ENCODE peak calls at places on chromosomes 7 and 10, in ten cellular contexts. C is ovary, O is K562, E is transverse colon, F is stomach, Q is GM12878, M is H1, G is sigmoid colon, R is tibial nerve, H is SK-N-SH. S is an unnamed sample. For H3K36me3, the result is how much of the 10 kb centered on the place peaks cover.

GRCh38 chr7:46080595-46081159 is 159.6 kb upstream of the IGFBP3 start:
- DNase-seq in O (no peak), Q (no peak), H (no peak), E (no peak), G (no peak), M (no peak), F (no peak), C (no peak), R (no peak), S (no peak)

GRCh38 chr7:33854951-33855350 is 50.4 kb upstream of the BMPER start:
- DNase-seq in O (no peak), M (no peak), C (no peak), G (no peak), E (no peak), Q (no peak), R (no peak), F (no peak), H (no peak), S (no peak)

GRCh38 chr10:93514496-93514895 is 18.1 kb downstream of the CEP55 start:
- DNase-seq in F (no peak), R (no peak), O (no peak), G (no peak), H (no peak), M (no peak), C (no peak), Q (no peak), E (no peak), S (no peak)

GRCh38 chr10:33010132-33011037 is 52.4 kb upstream of the ITGB1 start:
- DNase-seq in F (no peak), H (peak), Q (no peak), C (no peak), R (no peak), M (no peak), G (no peak), O (no peak), E (no peak), S (no peak)

GRCh38 chr7:148260605-148261004 is 330.0 kb upstream of the C7orf33 start:
- DNase-seq in R (no peak), E (peak), C (peak), M (no peak), H (no peak), F (no peak), O (no peak), Q (no peak), G (peak), S (no peak)

GRCh38 chr7:102407910-102408309 is 11.7 kb downstream of the PRKRIP1 start:
- DNase-seq in H (no peak), R (no peak), C (no peak), O (no peak), Q (no peak), M (no peak), E (no peak), F (no peak), G (no peak), S (no peak)

GRCh38 chr10:68647928-68648327 is 73.1 kb upstream of the CCAR1 start:
- DNase-seq in G (no peak), M (no peak), R (no peak), C (no peak), F (no peak), E (no peak), H (no peak), Q (no peak), O (no peak), S (no peak)

GRCh38 chr10:11551915-11552602 is 59.4 kb downstream of the USP6NL start:
- DNase-seq in O (peak), H (no peak), F (no peak), R (no peak), Q (no peak), E (no peak), M (no peak), C (no peak), G (no peak), S (no peak)

GRCh38 chr7:144437370-144438191 is 34.1 kb upstream of the NOBOX start:
- DNase-seq in E (peak), C (peak), O (peak), H (peak), R (peak), M (peak), F (peak), G (no peak), Q (peak), S (peak)

GRCh38 chr10:125016123-125016522 is 74.2 kb downstream of the ZRANB1 start:
- DNase-seq in F (no peak), H (peak), C (no peak), Q (no peak), G (peak), M (no peak), E (no peak), O (no peak), R (no peak), S (no peak)

GRCh38 chr10:125016611-125017202 is 74.8 kb downstream of the ZRANB1 start:
- DNase-seq in G (peak), C (peak), M (no peak), F (no peak), Q (no peak), E (no peak), O (no peak), H (no peak), R (peak), S (no peak)

GRCh38 chr10:125014086-125014830 is 72.3 kb downstream of the ZRANB1 start:
- DNase-seq in R (no peak), G (peak), M (no peak), H (no peak), Q (no peak), O (no peak), F (peak), C (no peak), E (no peak), S (no peak)

GRCh38 chr10:125013529-125013872 is 71.6 kb downstream of the ZRANB1 start:
- DNase-seq in R (no peak), O (no peak), Q (no peak), F (no peak), M (no peak), E (no peak), C (no peak), G (peak), H (no peak), S (no peak)

GRCh38 chr10:125014984-125015944 is 73.3 kb downstream of the ZRANB1 start:
- DNase-seq in G (peak), M (no peak), O (no peak), F (no peak), E (no peak), R (no peak), C (no peak), Q (no peak), H (peak), S (no peak)
- TF ChIP-seq EP300 in G (no peak), M (no peak), O (no peak), F (no peak), E (no peak), R (no peak), C (no peak), Q (no peak), H (peak), S (no peak)

DNA sequence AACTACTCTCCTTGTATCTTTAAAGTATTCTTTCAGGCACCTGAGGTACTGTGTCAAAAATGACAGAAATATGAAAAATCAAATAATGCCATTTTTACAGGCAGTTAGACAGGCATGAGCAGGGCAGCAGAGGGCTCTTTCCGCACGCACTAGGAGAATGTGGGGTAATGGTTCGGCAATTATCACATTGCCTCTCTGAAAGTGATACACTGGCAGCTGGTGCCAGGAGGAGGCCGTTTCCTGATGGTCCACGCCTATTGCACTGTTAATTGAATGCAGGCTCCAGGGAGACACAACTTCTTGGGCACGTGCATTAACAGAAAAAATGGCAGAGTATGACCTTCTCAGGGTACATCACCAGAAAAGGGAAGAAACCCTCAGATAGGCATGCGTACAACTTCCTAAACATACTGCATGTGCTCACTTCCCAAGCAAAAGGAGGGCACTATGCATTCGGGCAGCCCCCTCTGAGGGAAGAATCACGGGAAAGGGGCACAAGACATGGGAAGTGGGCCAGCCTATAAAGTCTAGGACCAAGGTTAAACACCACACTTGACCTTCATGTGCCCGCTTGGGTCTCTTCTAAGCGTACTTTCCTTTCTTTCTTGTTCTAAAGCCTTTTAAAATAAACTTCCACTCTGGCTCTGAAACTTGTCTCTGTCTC is 161.7 kb downstream of the TNS3 start:
- DNase-seq in H (no peak), F (no peak), G (no peak), E (no peak), M (no peak), C (no peak), O (no peak), R (no peak), Q (no peak), S (peak)
- H3K36me3 ChIP-seq in H (half or more), F (half or more), G (under half), E (under half), M (under half), C (under half), O (under half), R (under half), Q (under half), S (under half)

DNA sequence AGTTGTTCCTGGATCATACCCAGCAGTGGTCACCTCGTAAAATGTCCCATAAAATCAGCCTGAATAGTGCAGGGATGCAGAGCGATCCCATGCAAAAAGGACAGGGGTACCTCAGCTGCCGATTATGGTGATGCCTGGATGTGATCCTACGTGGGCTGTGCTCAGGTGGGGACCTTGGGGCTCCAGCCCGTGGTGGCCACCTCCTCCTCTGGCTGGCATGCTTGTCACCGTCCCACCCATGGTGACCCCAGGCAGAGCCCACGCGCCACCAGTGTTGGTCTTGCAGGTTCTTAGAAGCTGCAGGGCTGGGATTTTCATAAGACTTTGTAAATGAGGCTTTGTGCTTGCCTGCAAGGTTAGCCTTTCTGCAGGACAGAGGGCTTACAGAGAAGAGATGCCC is 97.2 kb downstream of the GLRX3 start:
- DNase-seq in R (no peak), F (peak), H (no peak), C (no peak), G (peak), O (no peak), Q (no peak), E (no peak), M (no peak), S (no peak)
- TF ChIP-seq EP300 in R (no peak), F (no peak), H (no peak), C (no peak), G (no peak), O (no peak), Q (no peak), E (no peak), M (no peak), S (no peak)

GRCh38 chr7:138515001-138515528 is 55.0 kb downstream of the TRIM24 start:
- DNase-seq in E (no peak), C (no peak), G (no peak), Q (no peak), H (no peak), O (peak), F (no peak), M (no peak), R (no peak), S (no peak)

GRCh38 chr7:138514044-138514443 is 54.0 kb downstream of the TRIM24 start:
- DNase-seq in C (no peak), G (no peak), M (no peak), R (no peak), F (no peak), H (no peak), E (no peak), Q (no peak), O (no peak), S (no peak)

GRCh38 chr7:138513344-138513871 is 53.3 kb downstream of the TRIM24 start:
- DNase-seq in E (no peak), F (no peak), O (no peak), Q (no peak), H (no peak), G (no peak), R (no peak), M (no peak), C (no peak), S (no peak)

GRCh38 chr7:138512092-138512858 is 52.2 kb downstream of the TRIM24 start:
- DNase-seq in M (no peak), H (no peak), O (no peak), E (no peak), Q (no peak), C (no peak), G (no peak), R (no peak), F (no peak), S (no peak)

DNA sequence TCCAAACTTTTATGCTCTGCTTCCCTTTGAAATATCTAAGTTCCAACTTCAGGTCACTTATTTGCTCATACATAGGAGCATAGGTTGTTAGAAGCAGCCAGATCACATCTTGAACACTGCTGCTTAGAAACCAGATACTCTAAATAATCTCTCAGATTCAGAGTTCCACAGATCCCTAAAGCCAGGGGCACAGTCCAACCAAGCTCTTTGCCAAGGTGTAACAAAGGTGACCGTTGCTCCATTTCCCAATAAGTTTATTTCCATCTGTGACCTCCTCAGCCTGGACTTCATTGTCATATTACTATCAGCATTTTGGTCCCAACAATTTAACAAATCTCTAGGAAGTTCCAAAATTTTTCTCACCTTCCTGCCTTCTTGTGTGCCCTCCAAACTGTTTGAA is 52.8 kb downstream of the TRIM24 start:
- DNase-seq in C (no peak), F (no peak), M (no peak), H (no peak), R (no peak), G (no peak), E (no peak), Q (no peak), O (no peak), S (no peak)
- H3K36me3 ChIP-seq in C (under half), F (under half), M (half or more), H (under half), R (under half), G (under half), E (under half), Q (under half), O (half or more), S (under half)

GRCh38 chr10:130742936-130743675 is 568.4 kb downstream of the TCERG1L start:
- DNase-seq in M (peak), H (no peak), G (peak), F (peak), R (no peak), Q (no peak), O (no peak), C (no peak), E (no peak), S (peak)
- TF ChIP-seq EP300 in M (no peak), H (no peak), G (no peak), F (no peak), R (no peak), Q (no peak), O (no peak), C (no peak), E (no peak), S (no peak)

DNA sequence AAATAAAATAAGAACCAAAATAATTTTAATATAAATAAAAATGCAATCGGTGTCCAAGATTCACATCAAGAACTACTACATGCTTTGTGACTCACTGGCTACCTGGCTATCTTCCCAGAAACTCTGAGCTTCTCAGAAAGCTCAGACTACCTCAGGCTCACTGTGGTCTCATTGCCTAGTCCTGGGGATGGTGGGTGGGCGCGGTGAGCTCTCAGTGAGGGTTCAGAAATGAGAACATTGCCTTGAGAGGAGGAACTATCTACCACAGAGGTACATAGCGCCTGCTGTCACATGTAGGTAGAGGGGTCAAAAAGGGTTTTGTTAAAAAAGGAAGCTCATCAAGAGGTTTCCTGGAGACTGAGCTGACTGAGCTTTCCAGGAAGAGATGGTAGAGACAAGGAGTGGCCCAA is 108.0 kb downstream of the WDFY4 start:
- DNase-seq in E (no peak), M (no peak), F (no peak), Q (no peak), G (no peak), R (no peak), C (no peak), O (no peak), H (no peak), S (no peak)
- H3K36me3 ChIP-seq in E (under half), M (under half), F (under half), Q (under half), G (under half), R (under half), C (under half), O (under half), H (under half), S (under half)

GRCh38 chr7:129572205-129572604 is 39.3 kb upstream of the NRF1 start:
- DNase-seq in Q (no peak), O (no peak), R (no peak), G (no peak), M (no peak), C (no peak), H (no peak), E (no peak), F (no peak), S (no peak)
- TF ChIP-seq EP300 in Q (no peak), O (no peak), R (no peak), G (no peak), M (no peak), C (no peak), H (no peak), E (no peak), F (no peak), S (no peak)

GRCh38 chr10:3081383-3081981 is 14.1 kb downstream of the PFKP start:
- DNase-seq in M (no peak), G (peak), R (no peak), F (no peak), E (no peak), H (no peak), Q (no peak), O (no peak), C (no peak), S (no peak)

GRCh38 chr10:3082290-3082689 is 14.9 kb downstream of the PFKP start:
- DNase-seq in O (no peak), M (no peak), R (no peak), E (no peak), G (peak), C (no peak), Q (no peak), H (no peak), F (no peak), S (peak)

GRCh38 chr10:3077940-3078630 is 10.7 kb downstream of the PFKP start:
- DNase-seq in R (no peak), Q (no peak), G (peak), E (peak), C (no peak), H (no peak), M (no peak), O (no peak), F (no peak), S (no peak)

GRCh38 chr10:3077506-3077905 is 10.2 kb downstream of the PFKP start:
- DNase-seq in F (no peak), Q (no peak), R (no peak), E (no peak), G (no peak), C (no peak), O (no peak), H (no peak), M (no peak), S (no peak)

GRCh38 chr10:3080608-3081007 is 13.3 kb downstream of the PFKP start:
- DNase-seq in E (no peak), Q (no peak), H (peak), G (peak), M (no peak), C (no peak), O (no peak), F (no peak), R (no peak), S (no peak)
- H3K36me3 ChIP-seq in E (under half), Q (under half), H (under half), G (under half), M (under half), C (under half), O (half or more), F (under half), R (under half), S (under half)